ENCODE peak calls at places on chromosomes 12 and 14, in ten cellular contexts. S, K, P, L, E, G, J, R, M and W are unnamed samples.

GRCh38 chr14:102939820-102940561 is 17.5 kb downstream of the AMN start:
- DNase-seq in R (no peak), P (no peak), K (no peak), M (no peak), G (no peak), J (peak), E (no peak), L (no peak), S (no peak), W (no peak)

GRCh38 chr12:89775336-89776005 is 66.8 kb upstream of the ATP2B1 start:
- DNase-seq in R (no peak), M (no peak), P (peak), K (no peak), L (no peak), J (no peak), S (no peak), G (peak), E (no peak), W (no peak)

GRCh38 chr14:37678916-37679315 is 83.5 kb downstream of the TTC6 start:
- DNase-seq in K (peak), E (peak), S (no peak), M (no peak), L (peak), P (no peak), J (no peak), G (no peak), R (no peak), W (no peak)

GRCh38 chr14:87600236-87600635 is 392.7 kb downstream of the GALC start:
- DNase-seq in E (no peak), P (no peak), J (no peak), G (no peak), R (no peak), K (no peak), L (no peak), M (no peak), S (no peak), W (no peak)

GRCh38 chr12:14259481-14260010 is 105.9 kb upstream of the ATF7IP start:
- DNase-seq in L (no peak), P (no peak), K (no peak), S (no peak), R (no peak), M (no peak), E (no peak), G (no peak), J (no peak), W (no peak)

GRCh38 chr14:70882771-70883492 is 24.3 kb upstream of the PCNX1 start:
- DNase-seq in G (no peak), K (peak), S (no peak), M (no peak), J (no peak), R (no peak), E (peak), L (peak), P (no peak), W (no peak)

GRCh38 chr12:25200703-25201102 is 5.7 kb downstream of the ETFRF1 start:
- DNase-seq in L (peak), G (no peak), M (no peak), J (no peak), R (no peak), P (peak), E (peak), S (no peak), K (peak), W (no peak)

GRCh38 chr14:50943261-50943942 is 881 bp downstream of the PYGL start:
- DNase-seq in E (peak), S (no peak), K (no peak), L (no peak), R (no peak), M (no peak), G (peak), J (peak), P (peak), W (peak)

GRCh38 chr14:76780058-76780345 is 18.7 kb downstream of the VASH1 start:
- DNase-seq in R (no peak), L (no peak), M (no peak), J (no peak), G (no peak), S (no peak), K (no peak), P (no peak), E (no peak), W (no peak)

GRCh38 chr14:73786632-73786941 is 65.0 kb upstream of the PTGR2 start:
- DNase-seq in E (peak), G (peak), M (no peak), R (no peak), S (no peak), P (peak), K (no peak), J (peak), L (peak), W (no peak)

GRCh38 chr12:75859868-75860267 is 171.7 kb downstream of the PHLDA1 start:
- DNase-seq in S (no peak), M (no peak), L (no peak), R (no peak), G (no peak), K (no peak), E (peak), P (no peak), J (no peak), W (no peak)

GRCh38 chr12:32697445-32697844 is 18.3 kb downstream of the DNM1L start:
- DNase-seq in L (no peak), S (no peak), M (no peak), P (no peak), E (no peak), J (no peak), K (no peak), R (no peak), G (no peak), W (no peak)

GRCh38 chr12:22631863-22632463 is 7.0 kb downstream of the ETNK1 start:
- DNase-seq in P (peak), L (peak), E (peak), S (no peak), K (peak), G (no peak), J (no peak), R (no peak), M (no peak), W (no peak)

GRCh38 chr14:50801706-50802105 is 29.3 kb downstream of the NIN start:
- DNase-seq in J (no peak), S (no peak), K (peak), P (no peak), E (peak), M (no peak), R (no peak), L (peak), G (no peak), W (no peak)

GRCh38 chr14:87944987-87945604 is 47.9 kb downstream of the GALC start:
- DNase-seq in K (peak), P (peak), S (no peak), J (no peak), R (no peak), G (no peak), L (peak), M (no peak), E (peak), W (peak)

GRCh38 chr12:81259360-81259759 is 181.5 kb downstream of the ACSS3 start:
- DNase-seq in E (no peak), M (no peak), R (no peak), J (no peak), K (no peak), L (no peak), P (no peak), G (no peak), S (no peak), W (no peak)

GRCh38 chr12:107818984-107819383 is 44.5 kb downstream of the ASCL4 start:
- DNase-seq in M (no peak), L (peak), E (peak), R (no peak), S (no peak), K (peak), P (peak), G (no peak), J (no peak), W (no peak)

GRCh38 chr12:66087365-66087943 is 43.1 kb downstream of the LLPH start:
- DNase-seq in R (no peak), S (no peak), E (peak), P (peak), L (peak), G (peak), K (peak), J (peak), M (peak), W (peak)

GRCh38 chr12:110108309-110109036 is 15.7 kb upstream of the IFT81 start:
- DNase-seq in S (no peak), K (no peak), J (no peak), E (no peak), P (no peak), R (no peak), G (no peak), L (no peak), M (no peak), W (no peak)

GRCh38 chr12:19978193-19978592 is 390.1 kb upstream of the PDE3A start:
- DNase-seq in J (no peak), R (no peak), K (peak), M (no peak), L (peak), E (peak), S (no peak), G (no peak), P (no peak), W (no peak)

GRCh38 chr12:65998536-65999530 is 131.7 kb downstream of the LLPH start:
- DNase-seq in P (no peak), E (no peak), R (no peak), G (no peak), K (peak), S (no peak), M (no peak), J (no peak), L (no peak), W (no peak)

GRCh38 chr12:49811136-49811535 is 17.1 kb downstream of the NCKAP5L start:
- DNase-seq in S (no peak), M (no peak), R (no peak), L (no peak), K (no peak), J (no peak), E (no peak), G (no peak), P (no peak), W (no peak)

GRCh38 chr12:116595672-116596071 is 36.5 kb downstream of the MAP1LC3B2 start:
- DNase-seq in P (no peak), J (no peak), K (no peak), S (no peak), L (no peak), G (no peak), E (no peak), M (no peak), R (no peak), W (no peak)

GRCh38 chr14:77407158-77407557 is 16.2 kb downstream of the NOXRED1 start:
- DNase-seq in E (no peak), M (no peak), J (no peak), L (no peak), R (no peak), S (no peak), G (no peak), P (no peak), K (peak), W (no peak)

GRCh38 chr12:21815306-21816062 is 41.0 kb upstream of the KCNJ8 start:
- DNase-seq in S (no peak), L (peak), G (no peak), R (no peak), J (no peak), E (peak), K (no peak), M (no peak), P (no peak), W (no peak)

GRCh38 chr12:47843226-47843980 is 23.7 kb upstream of the HDAC7 start:
- DNase-seq in P (peak), K (no peak), J (no peak), L (no peak), S (no peak), E (no peak), G (peak), M (no peak), R (no peak), W (no peak)